ENCODE peak calls at places on chromosome 1, in ten cellular contexts. V, S, M, O, N, G, C, T, R and P are unnamed samples.

GRCh38 chr1:33246171-33246570 is 10.1 kb upstream of the ZNF362 start:
- DNase-seq in N (no peak), O (no peak), T (no peak), S (no peak), M (no peak), C (no peak), V (no peak), G (no peak), R (no peak), P (no peak)

GRCh38 chr1:238487931-238488330 is 597.2 kb upstream of the ZP4 start:
- DNase-seq in O (no peak), C (no peak), R (no peak), M (no peak), T (no peak), N (no peak), S (no peak), V (peak; percentile 49), G (no peak), P (no peak)

GRCh38 chr1:54498383-54499096 is 49.5 kb upstream of the ACOT11 start:
- DNase-seq in C (no peak), V (no peak), G (no peak), T (no peak), S (no peak), N (no peak), O (no peak), M (no peak), R (no peak), P (no peak)

GRCh38 chr1:95451904-95452303 is 217.9 kb downstream of the RWDD3 start:
- DNase-seq in M (no peak), G (no peak), V (no peak), R (no peak), N (no peak), T (no peak), C (no peak), O (no peak), S (no peak), P (no peak)

GRCh38 chr1:157958280-157958679 is 35.2 kb upstream of the KIRREL1 start:
- DNase-seq in T (no peak), O (no peak), G (no peak), R (no peak), C (no peak), N (no peak), M (no peak), V (no peak), S (no peak), P (no peak)

GRCh38 chr1:85465099-85465790 is at the start of gene DDAH1:
- DNase-seq in M (no peak), G (peak; percentile 85), V (peak; percentile 65), S (peak; percentile 37), T (peak; percentile 52), R (no peak), O (peak; percentile 59), N (peak; percentile 74), C (peak; percentile 66), P (no peak)

GRCh38 chr1:230158422-230159291 is 91.6 kb downstream of the GALNT2 start:
- DNase-seq in O (no peak), T (no peak), C (no peak), N (no peak), V (no peak), R (no peak), G (peak; percentile 44), M (no peak), S (no peak), P (peak; percentile 46)

GRCh38 chr1:36084502-36085115 is 715 bp downstream of the TEKT2 start:
- DNase-seq in M (no peak), O (no peak), T (no peak), R (no peak), N (no peak), G (no peak), C (no peak), V (no peak), S (no peak), P (no peak)

GRCh38 chr1:30787856-30788495 is 30.4 kb upstream of the LAPTM5 start:
- DNase-seq in R (no peak), O (no peak), S (no peak), T (no peak), V (no peak), M (no peak), C (no peak), N (no peak), G (no peak), P (no peak)

GRCh38 chr1:166692354-166692753 is 146.9 kb upstream of the POGK start:
- DNase-seq in N (no peak), S (no peak), R (no peak), T (no peak), M (no peak), G (no peak), V (no peak), O (no peak), C (no peak), P (no peak)

GRCh38 chr1:55323760-55324159 is 108.6 kb upstream of the USP24 start:
- DNase-seq in G (no peak), M (no peak), V (no peak), N (no peak), O (no peak), C (no peak), T (no peak), S (no peak), R (no peak), P (no peak)

GRCh38 chr1:16243936-16244649 is 7.1 kb upstream of the CPLANE2 start:
- DNase-seq in G (peak; percentile 83), M (peak; percentile 92), S (peak; percentile 54), O (peak; percentile 87), T (peak; percentile 60), C (peak; percentile 76), N (peak; percentile 90), R (peak; percentile 80), V (peak; percentile 81), P (peak; percentile 94)

GRCh38 chr1:90175490-90176157 is 180.7 kb downstream of the ZNF326 start:
- DNase-seq in G (no peak), O (no peak), V (no peak), S (no peak), C (no peak), R (no peak), N (no peak), T (no peak), M (no peak), P (no peak)

GRCh38 chr1:90768098-90768497 is 51.0 kb upstream of the BARHL2 start:
- DNase-seq in V (no peak), N (no peak), R (no peak), G (no peak), O (no peak), M (no peak), T (no peak), C (no peak), S (no peak), P (no peak)

GRCh38 chr1:116288201-116288598 is 84.8 kb upstream of the ATP1A1 start:
- DNase-seq in S (peak; percentile 16), R (no peak), C (no peak), T (no peak), O (no peak), G (no peak), N (no peak), V (no peak), M (no peak), P (no peak)

GRCh38 chr1:24015226-24016210 is 35.4 kb upstream of the SRSF10 start:
- DNase-seq in S (no peak), C (no peak), V (peak; percentile 67), R (no peak), T (no peak), G (no peak), M (peak; percentile 36), N (no peak), O (no peak), P (no peak)

GRCh38 chr1:181033128-181033798 is 520 bp upstream of the MR1 start:
- DNase-seq in N (peak; percentile 81), T (no peak), S (no peak), O (no peak), M (peak; percentile 57), G (peak; percentile 18), C (peak; percentile 59), R (no peak), V (peak; percentile 35), P (peak; percentile 73)

GRCh38 chr1:53459321-53460175 is at the start of gene DMRTB1:
- DNase-seq in O (no peak), C (no peak), V (no peak), T (no peak), G (no peak), N (no peak), S (no peak), M (no peak), R (no peak), P (no peak)

GRCh38 chr1:147514233-147514632 is 27.1 kb upstream of the BCL9 start:
- DNase-seq in C (no peak), V (no peak), R (no peak), N (no peak), T (no peak), O (no peak), S (no peak), G (no peak), M (no peak), P (no peak)

GRCh38 chr1:107865627-107866026 is 99.4 kb downstream of the VAV3 start:
- DNase-seq in O (no peak), G (no peak), V (no peak), R (no peak), N (no peak), M (no peak), T (no peak), S (no peak), C (no peak), P (no peak)

GRCh38 chr1:47190807-47191206 is 971 bp upstream of the PDZK1IP1 start:
- DNase-seq in R (no peak), N (no peak), T (no peak), G (no peak), S (no peak), C (no peak), V (no peak), M (no peak), O (no peak), P (no peak)
- TF ChIP-seq POLR2A in R (no peak), N (no peak), T (no peak), G (no peak), S (no peak), C (no peak), V (no peak), M (no peak), O (no peak), P (no peak)

GRCh38 chr1:14897080-14897449 is 256.5 kb upstream of the TMEM51 start:
- DNase-seq in V (peak; percentile 7), G (no peak), O (no peak), S (no peak), M (no peak), C (no peak), N (no peak), R (no peak), T (no peak), P (peak; percentile 8)
- TF ChIP-seq POLR2A in V (no peak), G (no peak), O (no peak), S (no peak), M (no peak), C (no peak), N (no peak), R (no peak), T (no peak), P (no peak)

GRCh38 chr1:245735831-245736530 is 581.2 kb downstream of the KIF26B start:
- DNase-seq in M (no peak), O (no peak), T (no peak), S (no peak), R (no peak), V (peak; percentile 41), G (no peak), N (no peak), C (no peak), P (no peak)

GRCh38 chr1:245730796-245731195 is 576.0 kb downstream of the KIF26B start:
- DNase-seq in O (no peak), M (no peak), S (no peak), R (no peak), G (no peak), V (no peak), C (no peak), N (no peak), T (no peak), P (no peak)
- TF ChIP-seq POLR2A in O (no peak), M (no peak), S (no peak), R (no peak), G (no peak), V (no peak), C (no peak), N (no peak), T (no peak), P (no peak)

GRCh38 chr1:153929981-153930948 is 7.5 kb upstream of the GATAD2B start:
- DNase-seq in V (no peak), S (no peak), R (no peak), O (no peak), M (no peak), T (no peak), N (no peak), G (no peak), C (no peak), P (no peak)
- TF ChIP-seq POLR2A in V (no peak), S (no peak), R (no peak), O (no peak), M (no peak), T (no peak), N (no peak), G (no peak), C (no peak), P (no peak)